ENCODE peak calls at places on chromosomes 3 and 15, in four cellular contexts. I is mucosa of descending colon, U is breast epithelium, D is spleen. L is an unnamed sample.
A peak's percentile ranks its signal among the peaks of the same experiment; 100 is the strongest.

GRCh38 chr3:45796902-45797637 is 734 bp upstream of the SLC6A20 start:
- DNase-seq in I (no peak), U (no peak), D (no peak), L (no peak)

GRCh38 chr3:155790272-155790918 is 15.7 kb downstream of the C3orf33 start:
- DNase-seq in I (no peak), U (no peak), D (no peak), L (no peak)

GRCh38 chr15:68829068-68829467 is 8.4 kb upstream of the ANP32A start:
- DNase-seq in I (no peak), U (no peak), D (no peak), L (no peak)

GRCh38 chr3:50336452-50337174 is 4.0 kb downstream of the RASSF1 start:
- DNase-seq in I (no peak), U (no peak), D (no peak), L (peak; percentile 25)

GRCh38 chr3:188750625-188751024 is 421.1 kb upstream of the TPRG1 start:
- DNase-seq in I (no peak), U (no peak), D (no peak), L (no peak)

GRCh38 chr3:57942366-57942765 is 65.9 kb upstream of the FLNB start:
- DNase-seq in I (no peak), U (no peak), D (no peak), L (no peak)

GRCh38 chr3:197877902-197878301 is 72.1 kb upstream of the RPL35A start:
- DNase-seq in I (no peak), U (no peak), D (no peak), L (no peak)

GRCh38 chr3:151838574-151839312 is 24.8 kb downstream of the AADAC start:
- DNase-seq in I (no peak), U (no peak), D (no peak), L (peak; percentile 83)

GRCh38 chr3:126179825-126180476 is 435 bp downstream of the ALDH1L1 start:
- DNase-seq in I (no peak), U (peak; percentile 38), D (no peak), L (no peak)

GRCh38 chr3:128317698-128318231 is 148.9 kb downstream of the DNAJB8 start:
- DNase-seq in I (no peak), U (no peak), D (no peak), L (no peak)

GRCh38 chr3:159803444-159803843 is 185.2 kb upstream of the IL12A start:
- DNase-seq in I (no peak), U (no peak), D (no peak), L (no peak)

GRCh38 chr3:190504354-190505125 is 9.3 kb upstream of the IL1RAP start:
- DNase-seq in I (no peak), U (no peak), D (no peak), L (peak; percentile 12)
- TF ChIP-seq CTCF in I (no peak), U (no peak), D (no peak), L (no peak)

DNA sequence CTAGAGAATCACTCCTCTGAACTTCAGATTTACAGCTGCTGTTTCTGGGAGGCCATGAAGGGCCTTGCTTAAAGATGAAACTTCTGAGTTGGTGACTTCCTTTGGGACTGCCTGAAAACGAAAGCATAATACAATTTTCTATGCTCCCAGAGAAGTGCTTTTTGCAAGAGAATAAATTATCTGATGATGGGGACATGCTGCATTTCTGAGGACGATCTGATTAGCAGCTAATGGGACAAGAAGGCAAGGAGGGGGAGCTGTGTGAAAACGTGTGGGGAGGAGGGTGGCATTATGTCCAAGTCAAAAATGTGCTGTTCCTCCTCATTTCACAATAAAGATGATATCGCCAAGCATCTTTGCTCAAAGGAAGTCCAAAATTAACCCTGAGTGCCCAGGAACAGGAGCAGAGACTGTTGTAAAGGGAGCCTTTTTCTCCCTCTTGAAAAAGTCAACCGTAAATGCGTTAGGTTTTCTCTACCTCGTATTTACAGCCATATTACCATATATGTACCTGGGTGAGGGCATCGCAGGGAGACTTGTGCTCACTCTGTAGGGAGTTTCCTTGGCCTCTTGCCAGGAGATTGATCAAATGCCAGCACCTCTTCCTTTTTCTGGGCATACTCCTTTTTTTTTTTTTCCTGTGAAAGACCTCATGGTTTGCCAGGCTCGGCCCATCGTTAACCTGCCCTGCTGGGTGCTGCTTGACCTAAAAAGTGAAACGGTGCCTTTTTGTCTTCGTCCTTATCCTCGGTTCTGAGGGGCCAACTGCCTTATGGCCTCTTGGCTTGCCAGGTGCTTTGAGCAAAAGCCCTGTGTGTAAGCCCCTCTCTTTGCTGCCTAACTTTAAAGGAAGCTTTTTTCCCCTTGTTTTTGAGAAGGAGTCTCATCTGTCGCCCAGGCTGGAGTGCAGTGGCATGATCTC is 11.5 kb downstream of the ITPR1 start:
- DNase-seq in I (no peak), U (peak; percentile 54), D (no peak), L (no peak)
- H3K4me3 ChIP-seq in I (no peak overlapping the region), U (peak overlapping the region; percentile 50), D (peak overlapping the region; percentile 1), L (no peak overlapping the region)

GRCh38 chr15:59691194-59691805 is 2.2 kb upstream of the BNIP2 start:
- DNase-seq in I (no peak), U (no peak), D (no peak), L (peak; percentile 54)
- TF ChIP-seq CTCF in I (peak; percentile 42), U (peak; percentile 64), D (peak; percentile 65), L (peak; percentile 82)

GRCh38 chr15:101617390-101617965 is 34.7 kb downstream of the TM2D3 start:
- DNase-seq in I (no peak), U (no peak), D (no peak), L (no peak)

GRCh38 chr15:101614001-101614585 is 38.1 kb downstream of the TM2D3 start:
- DNase-seq in I (no peak), U (no peak), D (no peak), L (no peak)

GRCh38 chr15:101614761-101615160 is 37.4 kb downstream of the TM2D3 start:
- DNase-seq in I (no peak), U (no peak), D (no peak), L (no peak)

GRCh38 chr15:101615986-101616848 is 36.0 kb downstream of the TM2D3 start:
- DNase-seq in I (peak; percentile 66), U (no peak), D (no peak), L (peak; percentile 78)

GRCh38 chr15:101615414-101615985 is 36.7 kb downstream of the TM2D3 start:
- DNase-seq in I (no peak), U (no peak), D (no peak), L (peak; percentile 68)
- H3K4me3 ChIP-seq in I (no peak overlapping the region), U (peak overlapping the region; percentile 25), D (no peak overlapping the region), L (no peak overlapping the region)

GRCh38 chr3:142601713-142602112 is 5.5 kb downstream of the PLS1 start:
- DNase-seq in I (no peak), U (no peak), D (no peak), L (no peak)
- TF ChIP-seq CTCF in I (no peak), U (no peak), D (no peak), L (no peak)

L was measured in AG10803.